ENCODE peak calls at places on chromosomes 1 and 21, in seven cellular contexts. Q is SJSA1, G is tibial artery, V is kidney, T is gastrocnemius medialis, S is K562, I is tibial nerve. Z is an unnamed sample.

GRCh38 chr1:114251573-114251939 is 97.9 kb upstream of the SYT6 start:
- DNase-seq in Q (no peak), G (no peak), V (no peak), T (no peak), S (no peak), I (no peak), Z (no peak)

GRCh38 chr1:207026177-207026576 is 6.4 kb downstream of the C1orf116 start:
- DNase-seq in Q (no peak), G (no peak), V (no peak), T (no peak), S (no peak), I (no peak), Z (no peak)

GRCh38 chr1:203628185-203628996 is 1.8 kb downstream of the ATP2B4 start:
- DNase-seq in Q (peak; percentile 75), G (peak; percentile 68), V (peak; percentile 83), T (no peak), S (no peak), I (no peak), Z (peak; percentile 49)

GRCh38 chr1:189311915-189312314 is 1165.7 kb downstream of the BRINP3 start:
- DNase-seq in Q (no peak), G (no peak), V (no peak), T (no peak), S (peak; percentile 9), I (no peak), Z (no peak)

GRCh38 chr1:152796421-152796820 is at the start of gene LCE1D:
- DNase-seq in Q (no peak), G (no peak), V (no peak), T (no peak), S (no peak), I (no peak), Z (no peak)

GRCh38 chr1:151512801-151513625 is 1.8 kb downstream of the CGN start:
- DNase-seq in Q (no peak), G (no peak), V (peak; percentile 80), T (no peak), S (no peak), I (no peak), Z (no peak)

GRCh38 chr1:34906756-34907155 is 22.7 kb downstream of the DLGAP3 start:
- DNase-seq in Q (no peak), G (no peak), V (no peak), T (no peak), S (no peak), I (no peak), Z (no peak)

GRCh38 chr1:40546957-40547356 is 15.5 kb downstream of the ZNF684 start:
- DNase-seq in Q (no peak), G (no peak), V (no peak), T (no peak), S (no peak), I (no peak), Z (no peak)

GRCh38 chr1:238753205-238753720 is 633.1 kb upstream of the CHRM3 start:
- DNase-seq in Q (no peak), G (no peak), V (no peak), T (no peak), S (no peak), I (no peak), Z (no peak)

GRCh38 chr1:44472614-44473262 is 67.7 kb downstream of the RNF220 start:
- DNase-seq in Q (no peak), G (no peak), V (no peak), T (no peak), S (no peak), I (no peak), Z (no peak)

GRCh38 chr1:2481885-2482284 is 5.8 kb downstream of the PLCH2 start:
- DNase-seq in Q (no peak), G (no peak), V (peak; percentile 90), T (no peak), S (no peak), I (no peak), Z (no peak)

GRCh38 chr1:181354865-181355264 is 128.5 kb upstream of the CACNA1E start:
- DNase-seq in Q (no peak), G (no peak), V (no peak), T (no peak), S (no peak), I (no peak), Z (no peak)

GRCh38 chr1:214859647-214860046 is 222.9 kb upstream of the KCNK2 start:
- DNase-seq in Q (no peak), G (no peak), V (no peak), T (no peak), S (peak; percentile 30), I (no peak), Z (no peak)

GRCh38 chr1:214864896-214865688 is 217.4 kb upstream of the KCNK2 start:
- DNase-seq in Q (no peak), G (no peak), V (no peak), T (no peak), S (no peak), I (no peak), Z (no peak)

GRCh38 chr1:214862421-214862820 is 220.1 kb upstream of the KCNK2 start:
- DNase-seq in Q (no peak), G (no peak), V (no peak), T (no peak), S (no peak), I (no peak), Z (no peak)

GRCh38 chr1:214857716-214858115 is 224.8 kb upstream of the KCNK2 start:
- DNase-seq in Q (no peak), G (no peak), V (no peak), T (no peak), S (no peak), I (no peak), Z (no peak)

GRCh38 chr1:214861615-214862014 is 220.9 kb upstream of the KCNK2 start:
- DNase-seq in Q (no peak), G (no peak), V (no peak), T (no peak), S (no peak), I (no peak), Z (no peak)
- H3K27ac ChIP-seq in Q (no peak overlapping the region), G (no peak overlapping the region), V (no peak overlapping the region), T (no peak overlapping the region), S (no peak overlapping the region), I (no peak overlapping the region), Z (no peak overlapping the region)

GRCh38 chr1:182601416-182601786 is 2.8 kb downstream of the RGS16 start:
- DNase-seq in Q (peak; percentile 56), G (peak; percentile 45), V (no peak), T (peak; percentile 54), S (peak; percentile 90), I (no peak), Z (peak; percentile 90)
- H3K27ac ChIP-seq in Q (no peak overlapping the region), G (no peak overlapping the region), V (peak overlapping the region; percentile 58), T (peak overlapping the region; percentile 52), S (no peak overlapping the region), I (no peak overlapping the region), Z (peak overlapping the region; percentile 17)

GRCh38 chr1:116015679-116016078 is 39.4 kb downstream of the SLC22A15 start:
- DNase-seq in Q (no peak), G (no peak), V (no peak), T (no peak), S (no peak), I (no peak), Z (no peak)
- H3K27ac ChIP-seq in Q (no peak overlapping the region), G (no peak overlapping the region), V (no peak overlapping the region), T (no peak overlapping the region), S (no peak overlapping the region), I (no peak overlapping the region), Z (no peak overlapping the region)

GRCh38 chr21:36420571-36421339 is 35.6 kb downstream of the CHAF1B start:
- DNase-seq in Q (no peak), G (no peak), V (no peak), T (no peak), S (no peak), I (no peak), Z (no peak)
- H3K27ac ChIP-seq in Q (no peak overlapping the region), G (no peak overlapping the region), V (no peak overlapping the region), T (no peak overlapping the region), S (no peak overlapping the region), I (no peak overlapping the region), Z (no peak overlapping the region)

GRCh38 chr1:150267896-150268295 is 920 bp downstream of the APH1A start:
- DNase-seq in Q (no peak), G (no peak), V (no peak), T (no peak), S (no peak), I (no peak), Z (no peak)
- H3K27ac ChIP-seq in Q (no peak overlapping the region), G (peak overlapping the region; percentile 89), V (peak overlapping the region; percentile 93), T (peak overlapping the region; percentile 99), S (peak overlapping the region; percentile 86), I (peak overlapping the region; percentile 76), Z (no peak overlapping the region)

GRCh38 chr1:244815600-244816099 is 19.8 kb upstream of the COX20 start:
- DNase-seq in Q (no peak), G (peak; percentile 24), V (no peak), T (no peak), S (peak; percentile 18), I (no peak), Z (no peak)
- H3K27ac ChIP-seq in Q (no peak overlapping the region), G (no peak overlapping the region), V (no peak overlapping the region), T (no peak overlapping the region), S (no peak overlapping the region), I (no peak overlapping the region), Z (no peak overlapping the region)

DNA sequence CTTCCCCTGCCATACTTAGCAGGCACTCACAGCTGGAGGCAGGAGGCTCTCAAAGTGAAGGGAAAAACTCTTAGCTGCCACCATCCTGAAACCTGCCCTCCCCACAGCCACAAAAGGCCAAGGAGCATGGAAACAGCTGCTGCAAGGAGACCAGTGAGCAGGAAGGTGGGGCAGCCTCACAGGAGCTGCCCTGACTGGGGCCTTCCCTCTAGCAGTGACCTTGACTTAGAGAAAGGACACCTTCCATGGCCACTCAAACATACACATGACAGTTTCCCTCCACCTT is 126.3 kb downstream of the HIVEP3 start:
- DNase-seq in Q (no peak), G (no peak), V (no peak), T (no peak), S (no peak), I (no peak), Z (no peak)
- H3K27ac ChIP-seq in Q (no peak overlapping the region), G (no peak overlapping the region), V (no peak overlapping the region), T (no peak overlapping the region), S (no peak overlapping the region), I (no peak overlapping the region), Z (no peak overlapping the region)

GRCh38 chr21:25927195-25927880 is 192.6 kb downstream of the GABPA start:
- DNase-seq in Q (no peak), G (no peak), V (no peak), T (no peak), S (no peak), I (no peak), Z (no peak)

GRCh38 chr21:25929859-25930520 is 195.2 kb downstream of the GABPA start:
- DNase-seq in Q (no peak), G (peak; percentile 35), V (no peak), T (peak; percentile 27), S (peak; percentile 5), I (no peak), Z (peak; percentile 13)

GRCh38 chr21:25925064-25925463 is 190.3 kb downstream of the GABPA start:
- DNase-seq in Q (no peak), G (no peak), V (no peak), T (no peak), S (no peak), I (no peak), Z (no peak)

GRCh38 chr21:25931791-25932190 is 197.0 kb downstream of the GABPA start:
- DNase-seq in Q (no peak), G (no peak), V (no peak), T (no peak), S (no peak), I (no peak), Z (no peak)

DNA sequence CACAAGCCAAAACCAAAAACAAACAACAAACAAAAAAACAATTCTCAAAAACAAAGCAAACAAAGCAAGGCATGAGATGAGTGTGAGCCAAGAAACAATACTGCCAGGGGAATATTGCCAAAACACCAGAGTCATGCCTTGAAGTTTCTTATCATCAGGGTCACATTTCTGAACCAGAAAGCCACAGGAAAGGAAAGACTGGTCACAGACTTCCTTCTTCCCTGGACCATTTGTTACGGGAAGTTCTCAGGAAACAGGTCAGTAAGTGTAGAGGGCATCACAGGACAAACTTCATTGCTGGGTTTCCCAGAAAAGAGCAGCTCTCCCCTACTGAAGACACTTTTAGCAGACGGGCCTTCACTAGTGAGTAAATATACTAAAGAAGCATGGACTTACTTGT is 191.2 kb downstream of the GABPA start:
- DNase-seq in Q (no peak), G (no peak), V (no peak), T (no peak), S (no peak), I (no peak), Z (no peak)
- H3K27ac ChIP-seq in Q (no peak overlapping the region), G (peak overlapping the region; percentile 57), V (peak overlapping the region; percentile 86), T (peak overlapping the region; percentile 80), S (no peak overlapping the region), I (no peak overlapping the region), Z (no peak overlapping the region)

Z was measured in SJCRH30.